ENCODE peak calls at places on chromosomes 7 and 10, in four cellular contexts. V, F, K and E are unnamed samples.
A peak's percentile ranks its signal among the peaks of the same experiment; 100 is the strongest.

GRCh38 chr7:116461500-116461899 is 38.0 kb upstream of the CAV2 start:
- DNase-seq in F (no peak), K (no peak), V (no peak), E (no peak)

GRCh38 chr10:76415559-76415958 is 984.1 kb downstream of the LRMDA start:
- DNase-seq in F (no peak), V (no peak), K (no peak), E (no peak)

GRCh38 chr7:107078517-107078966 is 34.0 kb downstream of the PRKAR2B start:
- DNase-seq in K (peak; percentile 24), F (no peak), V (no peak), E (peak; percentile 51)

GRCh38 chr7:155164316-155164715 is 94.2 kb downstream of the HTR5A start:
- DNase-seq in F (no peak), K (no peak), V (no peak), E (no peak)

GRCh38 chr7:113060100-113060499 is 26.5 kb downstream of the GPR85 start:
- DNase-seq in V (no peak), F (no peak), K (no peak), E (no peak)

GRCh38 chr10:26869528-26869927 is 8.8 kb upstream of the ABI1 start:
- DNase-seq in K (peak; percentile 99), V (peak; percentile 45), F (no peak), E (no peak)

GRCh38 chr10:14601872-14602725 is 172.6 kb downstream of the FAM107B start:
- DNase-seq in K (peak; percentile 84), F (no peak), V (peak; percentile 89), E (peak; percentile 52)

GRCh38 chr7:155208681-155209477 is 88.8 kb upstream of the INSIG1 start:
- DNase-seq in F (no peak), V (no peak), K (peak; percentile 61), E (peak; percentile 28)

GRCh38 chr10:125048101-125048864 is 106.4 kb downstream of the ZRANB1 start:
- DNase-seq in K (peak; percentile 74), F (peak; percentile 94), V (peak; percentile 74), E (peak; percentile 84)

DNA sequence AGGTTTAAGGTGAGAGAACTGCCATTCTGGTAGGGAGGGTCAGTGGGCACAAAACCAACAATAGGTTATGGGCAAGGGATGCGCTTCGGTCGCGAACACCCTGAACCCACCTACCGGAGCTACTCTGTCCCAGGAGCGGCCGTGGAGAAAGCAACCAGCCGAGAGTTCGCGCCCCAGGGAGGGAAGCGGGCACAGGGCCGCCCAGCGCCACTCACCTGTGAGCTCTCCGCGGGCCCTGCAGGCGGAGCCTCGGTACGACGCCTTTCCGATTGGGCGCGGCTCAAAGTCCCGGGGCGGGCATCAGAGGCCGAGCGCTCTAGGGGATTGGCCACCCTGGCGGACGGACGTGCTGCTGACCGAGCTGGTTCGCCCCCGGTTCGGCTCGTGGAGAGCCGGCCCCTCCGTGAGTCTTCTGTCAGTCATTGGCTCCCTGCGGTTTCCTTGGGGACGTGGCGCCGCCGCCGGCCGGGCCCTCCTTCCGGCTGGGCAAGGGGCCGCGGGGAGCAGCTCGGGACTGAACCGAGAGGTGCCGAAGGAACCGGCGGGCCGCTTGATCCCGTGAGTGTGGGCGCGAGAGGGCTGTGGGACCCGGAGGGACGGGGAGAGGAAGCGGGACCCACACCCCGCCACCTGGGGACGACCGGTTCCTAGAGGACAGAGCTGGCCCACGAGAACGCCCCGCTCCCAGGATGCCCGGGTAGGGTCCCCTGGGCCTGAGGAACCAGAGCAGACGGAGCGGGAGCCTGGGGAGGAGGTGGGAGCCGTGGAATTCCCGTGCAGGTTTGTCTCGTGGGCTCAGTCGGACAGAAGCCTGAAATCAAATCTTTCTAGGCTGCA is at the start of gene ENTPD7:
- DNase-seq in V (peak; percentile 85), K (peak; percentile 98), F (peak; percentile 99), E (peak; percentile 97)
- H2AFZ ChIP-seq in V (peak within 1 kb of the TSS; percentile 79), K (peak within 1 kb of the TSS; percentile 87), F (peak within 1 kb of the TSS; percentile 99), E (peak within 1 kb of the TSS; percentile 98)

GRCh38 chr10:89887830-89888229 is 186.4 kb downstream of the KIF20B start:
- DNase-seq in K (no peak), F (no peak), V (no peak), E (peak; percentile 22)
- H2AFZ ChIP-seq in K (peak overlapping the region; percentile 53), F (peak overlapping the region; percentile 60), V (no peak overlapping the region), E (no peak overlapping the region)

GRCh38 chr7:23472974-23473847 is 2.9 kb upstream of the IGF2BP3 start:
- DNase-seq in K (peak; percentile 15), F (no peak), V (peak; percentile 62), E (peak; percentile 44)

GRCh38 chr7:23474829-23475578 is 4.7 kb upstream of the IGF2BP3 start:
- DNase-seq in V (peak; percentile 68), K (peak; percentile 29), F (no peak), E (no peak)

GRCh38 chr7:23474098-23474828 is 4.0 kb upstream of the IGF2BP3 start:
- DNase-seq in F (peak; percentile 99), K (peak; percentile 91), V (peak; percentile 99), E (peak; percentile 94)

GRCh38 chr7:23472556-23472955 is 2.3 kb upstream of the IGF2BP3 start:
- DNase-seq in K (no peak), V (no peak), F (no peak), E (no peak)

GRCh38 chr7:23473848-23474097 is 3.5 kb upstream of the IGF2BP3 start:
- DNase-seq in V (no peak), K (no peak), F (peak; percentile 65), E (no peak)
- H2AFZ ChIP-seq in V (no peak overlapping the region), K (peak overlapping the region; percentile 95), F (no peak overlapping the region), E (peak overlapping the region; percentile 71)

GRCh38 chr10:79221110-79222051 is 125.9 kb upstream of the PPIF start:
- DNase-seq in V (no peak), K (no peak), F (peak; percentile 82), E (peak; percentile 93)

GRCh38 chr10:79220296-79220695 is 127.0 kb upstream of the PPIF start:
- DNase-seq in V (no peak), F (no peak), K (no peak), E (no peak)

GRCh38 chr10:79222186-79222585 is 125.1 kb upstream of the PPIF start:
- DNase-seq in V (no peak), K (no peak), F (no peak), E (no peak)

GRCh38 chr10:79223001-79223345 is 124.3 kb upstream of the PPIF start:
- DNase-seq in K (no peak), F (no peak), V (no peak), E (no peak)

GRCh38 chr10:79219276-79219957 is 127.9 kb upstream of the PPIF start:
- DNase-seq in K (no peak), V (no peak), F (no peak), E (no peak)
- H2AFZ ChIP-seq in K (no peak overlapping the region), V (no peak overlapping the region), F (no peak overlapping the region), E (no peak overlapping the region)

DNA sequence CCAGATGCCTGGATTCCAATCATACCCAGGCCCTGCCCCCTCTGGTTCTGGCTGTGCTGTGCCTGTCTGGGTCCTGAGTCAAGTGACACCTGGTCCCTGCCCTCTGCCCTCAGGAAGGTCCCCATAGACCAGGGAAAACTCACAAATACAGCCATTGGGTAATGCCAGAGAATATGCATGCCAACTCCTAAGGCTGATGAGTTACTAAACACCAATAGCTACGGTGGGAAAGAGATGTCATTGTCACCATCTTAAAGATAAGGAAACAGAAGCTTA is 42.3 kb downstream of the ZNF273 start:
- DNase-seq in V (no peak), K (no peak), F (no peak), E (no peak)
- H2AFZ ChIP-seq in V (no peak overlapping the region), K (no peak overlapping the region), F (no peak overlapping the region), E (no peak overlapping the region)

DNA sequence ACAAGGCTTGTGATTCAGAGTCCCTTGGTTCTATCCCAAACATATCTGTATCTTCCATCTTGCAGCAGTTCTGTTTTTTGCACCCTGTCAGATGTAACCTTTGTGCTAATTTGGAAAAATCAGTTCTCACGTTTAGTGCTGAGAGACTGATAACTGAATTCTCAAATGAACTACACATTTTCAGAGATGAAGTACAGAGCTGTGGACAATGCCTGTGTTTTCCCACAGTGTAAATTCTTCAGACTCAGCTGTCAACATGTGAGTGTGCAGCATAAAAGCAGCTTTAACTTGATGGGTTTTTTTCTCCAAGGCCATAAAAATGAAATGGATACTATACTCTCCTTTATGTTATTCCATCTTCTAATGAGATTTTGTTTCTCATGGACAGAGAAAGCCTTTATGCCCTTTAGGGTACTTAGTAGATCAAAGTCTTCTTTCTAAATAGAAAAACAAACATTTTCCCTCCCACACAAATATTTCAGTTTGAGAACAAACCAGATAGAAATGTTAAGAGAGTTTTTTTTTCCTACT is 150.9 kb downstream of the SEMA3A start:
- DNase-seq in F (no peak), V (no peak), K (no peak), E (peak; percentile 53)
- H2AFZ ChIP-seq in F (no peak overlapping the region), V (no peak overlapping the region), K (no peak overlapping the region), E (no peak overlapping the region)

GRCh38 chr7:19491371-19491770 is 217.5 kb downstream of the POLR1F start:
- DNase-seq in K (no peak), F (peak; percentile 5), V (no peak), E (no peak)
- H2AFZ ChIP-seq in K (no peak overlapping the region), F (no peak overlapping the region), V (no peak overlapping the region), E (no peak overlapping the region)

GRCh38 chr7:137933270-137934017 is 68.4 kb downstream of the CREB3L2 start:
- DNase-seq in F (no peak), V (no peak), K (peak; percentile 52), E (peak; percentile 73)
- H2AFZ ChIP-seq in F (no peak overlapping the region), V (no peak overlapping the region), K (peak overlapping the region; percentile 24), E (no peak overlapping the region)

GRCh38 chr7:84248267-84248666 is 53.7 kb upstream of the SEMA3A start:
- DNase-seq in V (no peak), F (no peak), K (peak; percentile 26), E (peak; percentile 47)
- H2AFZ ChIP-seq in V (no peak overlapping the region), F (peak overlapping the region; percentile 75), K (no peak overlapping the region), E (no peak overlapping the region)